ENCODE peak calls at places on chromosomes 2 and 18, in four cellular contexts. One of them, this sample, is unnamed.

GRCh38 chr2:209663149-209663548 is 108.5 kb upstream of the UNC80 start:
- DNase-seq in tibial nerve: no peak
- DNase-seq in colonic mucosa: no peak
- DNase-seq in HCT116: no peak
- DNase-seq in this sample: no peak

GRCh38 chr18:44036500-44036899 is 644.2 kb upstream of the SETBP1 start:
- DNase-seq in tibial nerve: peak; percentile 15
- DNase-seq in colonic mucosa: no peak
- DNase-seq in HCT116: no peak
- DNase-seq in this sample: no peak

GRCh38 chr18:8478166-8478967 is 130.9 kb upstream of the RAB12 start:
- DNase-seq in tibial nerve: no peak
- DNase-seq in colonic mucosa: peak; percentile 67
- DNase-seq in HCT116: peak; percentile 33
- DNase-seq in this sample: peak; percentile 38

GRCh38 chr18:48777026-48777736 is 173.6 kb downstream of the SMAD7 start:
- DNase-seq in tibial nerve: no peak
- DNase-seq in colonic mucosa: peak; percentile 59
- DNase-seq in HCT116: no peak
- DNase-seq in this sample: peak; percentile 38

GRCh38 chr2:214987261-214987660 is 151.2 kb downstream of the ABCA12 start:
- DNase-seq in tibial nerve: no peak
- DNase-seq in colonic mucosa: no peak
- DNase-seq in HCT116: no peak
- DNase-seq in this sample: no peak

GRCh38 chr2:101952551-101952950 is 39.2 kb upstream of the IL1R2 start:
- DNase-seq in tibial nerve: no peak
- DNase-seq in colonic mucosa: no peak
- DNase-seq in HCT116: no peak
- DNase-seq in this sample: no peak

GRCh38 chr2:100036793-100037192 is 105.6 kb downstream of the AFF3 start:
- DNase-seq in tibial nerve: no peak
- DNase-seq in colonic mucosa: no peak
- DNase-seq in HCT116: no peak
- DNase-seq in this sample: no peak

GRCh38 chr2:229701716-229702115 is 12.6 kb downstream of the DNER start:
- DNase-seq in tibial nerve: no peak
- DNase-seq in colonic mucosa: no peak
- DNase-seq in HCT116: no peak
- DNase-seq in this sample: no peak

GRCh38 chr2:240523451-240524281 is 34.1 kb downstream of the ANKMY1 start:
- DNase-seq in tibial nerve: no peak
- DNase-seq in colonic mucosa: no peak
- DNase-seq in HCT116: no peak
- DNase-seq in this sample: no peak

GRCh38 chr2:65130440-65131175 is 702 bp upstream of the RAB1A start:
- DNase-seq in tibial nerve: no peak
- DNase-seq in colonic mucosa: no peak
- DNase-seq in HCT116: no peak
- DNase-seq in this sample: no peak
- TF ChIP-seq CTCF in tibial nerve: no peak
- TF ChIP-seq CTCF in colonic mucosa: no peak
- TF ChIP-seq CTCF in HCT116: no peak
- TF ChIP-seq CTCF in this sample: peak; percentile 48

GRCh38 chr2:6822394-6822793 is 43.3 kb downstream of the CMPK2 start:
- DNase-seq in tibial nerve: no peak
- DNase-seq in colonic mucosa: no peak
- DNase-seq in HCT116: no peak
- DNase-seq in this sample: no peak
- H3K4me1 ChIP-seq in tibial nerve: peaks cover 4% of the 10 kb centered on the region
- H3K4me1 ChIP-seq in colonic mucosa: no peaks in the 10 kb centered on the region
- H3K4me1 ChIP-seq in HCT116: peaks cover 8% of the 10 kb centered on the region
- H3K4me1 ChIP-seq in this sample: no peaks in the 10 kb centered on the region

GRCh38 chr2:188282907-188283306 is 8.8 kb upstream of the GULP1 start:
- DNase-seq in tibial nerve: no peak
- DNase-seq in colonic mucosa: no peak
- DNase-seq in HCT116: no peak
- DNase-seq in this sample: no peak

GRCh38 chr2:188285049-188285448 is 6.6 kb upstream of the GULP1 start:
- DNase-seq in tibial nerve: no peak
- DNase-seq in colonic mucosa: no peak
- DNase-seq in HCT116: no peak
- DNase-seq in this sample: no peak

GRCh38 chr2:188280811-188281222 is 10.9 kb upstream of the GULP1 start:
- DNase-seq in tibial nerve: no peak
- DNase-seq in colonic mucosa: no peak
- DNase-seq in HCT116: no peak
- DNase-seq in this sample: no peak

GRCh38 chr2:188291142-188291616 is 495 bp upstream of the GULP1 start:
- DNase-seq in tibial nerve: no peak
- DNase-seq in colonic mucosa: no peak
- DNase-seq in HCT116: no peak
- DNase-seq in this sample: no peak

DNA sequence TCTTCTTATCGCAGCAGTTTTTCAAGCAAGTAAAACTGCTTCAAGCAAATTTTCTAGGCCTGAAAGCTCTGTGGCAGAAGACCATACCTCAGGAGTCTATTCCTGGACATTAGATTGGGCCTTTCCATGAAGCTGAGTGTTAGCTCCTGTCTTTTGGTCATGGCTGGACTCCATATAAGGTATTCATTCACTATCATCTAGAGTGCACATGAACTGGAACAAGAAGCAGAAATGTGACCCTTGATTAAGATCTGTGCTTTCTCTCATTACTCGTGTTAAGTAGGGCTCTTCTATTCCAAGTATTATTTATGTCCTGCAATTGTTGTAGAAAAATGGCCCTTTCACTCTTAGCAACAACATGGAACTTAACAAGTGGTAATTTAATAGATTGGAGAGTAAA is 5.9 kb upstream of the GULP1 start:
- DNase-seq in tibial nerve: no peak
- DNase-seq in colonic mucosa: no peak
- DNase-seq in HCT116: no peak
- DNase-seq in this sample: no peak
- TF ChIP-seq CTCF in tibial nerve: no peak
- TF ChIP-seq CTCF in colonic mucosa: no peak
- TF ChIP-seq CTCF in HCT116: no peak
- TF ChIP-seq CTCF in this sample: no peak

DNA sequence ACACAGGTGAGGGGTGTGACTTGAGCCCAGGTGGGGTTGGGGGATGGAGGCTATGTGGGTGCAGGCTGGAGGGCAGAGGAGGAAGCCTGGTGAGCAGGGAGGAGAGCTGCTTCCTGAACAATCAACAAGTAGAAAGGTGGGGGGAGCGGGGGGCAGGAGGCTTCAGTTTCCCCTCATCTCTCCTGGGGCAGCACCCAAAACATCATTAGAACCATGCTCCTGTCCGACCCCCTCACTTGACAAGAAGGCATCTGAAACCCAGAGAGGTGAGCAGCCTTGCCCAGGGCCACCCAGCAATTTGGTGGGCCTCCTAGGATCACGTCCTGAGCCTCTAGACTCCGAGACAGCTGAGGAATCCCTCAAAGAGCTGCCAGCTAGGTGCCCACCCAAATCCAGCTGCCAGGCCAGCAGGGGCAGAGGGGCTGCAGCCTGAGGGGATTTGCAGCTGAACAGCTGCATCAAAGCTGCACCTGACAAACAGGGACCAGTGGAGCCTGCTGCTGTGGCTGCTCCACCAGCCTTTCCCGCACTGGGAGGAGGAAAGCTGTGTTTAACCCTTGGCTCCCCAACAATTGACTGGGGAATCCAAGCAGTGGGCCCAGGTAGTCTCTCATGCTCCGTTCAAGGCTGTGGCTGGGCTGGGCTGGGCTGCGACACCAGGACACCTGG is 8.4 kb downstream of the ADRA2B start:
- DNase-seq in tibial nerve: no peak
- DNase-seq in colonic mucosa: no peak
- DNase-seq in HCT116: no peak
- DNase-seq in this sample: no peak
- H3K4me1 ChIP-seq in tibial nerve: no peaks in the 10 kb centered on the region
- H3K4me1 ChIP-seq in colonic mucosa: no peaks in the 10 kb centered on the region
- H3K4me1 ChIP-seq in HCT116: no peaks in the 10 kb centered on the region
- H3K4me1 ChIP-seq in this sample: no peaks in the 10 kb centered on the region

GRCh38 chr2:39730685-39731302 is 48.3 kb downstream of the THUMPD2 start:
- DNase-seq in tibial nerve: no peak
- DNase-seq in colonic mucosa: no peak
- DNase-seq in HCT116: peak; percentile 10
- DNase-seq in this sample: no peak
- TF ChIP-seq CTCF in tibial nerve: no peak
- TF ChIP-seq CTCF in colonic mucosa: peak; percentile 36
- TF ChIP-seq CTCF in HCT116: peak; percentile 62
- TF ChIP-seq CTCF in this sample: no peak

GRCh38 chr2:147989809-147990403 is 30.6 kb downstream of the ORC4 start:
- DNase-seq in tibial nerve: no peak
- DNase-seq in colonic mucosa: no peak
- DNase-seq in HCT116: peak; percentile 18
- DNase-seq in this sample: no peak

DNA sequence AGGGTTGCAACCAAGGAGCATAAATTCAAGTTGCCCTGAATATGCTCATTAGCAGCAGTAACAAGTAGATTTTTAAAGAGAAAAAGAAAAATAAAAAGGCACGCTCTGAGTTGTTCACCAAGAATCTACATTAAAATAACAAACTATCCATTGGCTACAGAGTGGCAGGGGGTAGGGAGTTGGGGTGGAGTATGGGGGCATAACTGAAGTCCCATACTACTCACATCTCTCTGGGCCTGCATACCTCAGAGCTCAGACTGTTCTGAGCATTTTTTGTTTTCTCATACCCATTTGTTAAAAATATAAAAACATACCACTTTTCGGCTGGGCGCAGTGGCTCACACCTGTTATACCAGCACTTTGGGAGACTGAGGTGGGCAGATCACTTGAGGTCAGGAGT is 31.4 kb downstream of the ORC4 start:
- DNase-seq in tibial nerve: no peak
- DNase-seq in colonic mucosa: no peak
- DNase-seq in HCT116: no peak
- DNase-seq in this sample: no peak
- H3K4me1 ChIP-seq in tibial nerve: no peaks in the 10 kb centered on the region
- H3K4me1 ChIP-seq in colonic mucosa: no peaks in the 10 kb centered on the region
- H3K4me1 ChIP-seq in HCT116: no peaks in the 10 kb centered on the region
- H3K4me1 ChIP-seq in this sample: no peaks in the 10 kb centered on the region

DNA sequence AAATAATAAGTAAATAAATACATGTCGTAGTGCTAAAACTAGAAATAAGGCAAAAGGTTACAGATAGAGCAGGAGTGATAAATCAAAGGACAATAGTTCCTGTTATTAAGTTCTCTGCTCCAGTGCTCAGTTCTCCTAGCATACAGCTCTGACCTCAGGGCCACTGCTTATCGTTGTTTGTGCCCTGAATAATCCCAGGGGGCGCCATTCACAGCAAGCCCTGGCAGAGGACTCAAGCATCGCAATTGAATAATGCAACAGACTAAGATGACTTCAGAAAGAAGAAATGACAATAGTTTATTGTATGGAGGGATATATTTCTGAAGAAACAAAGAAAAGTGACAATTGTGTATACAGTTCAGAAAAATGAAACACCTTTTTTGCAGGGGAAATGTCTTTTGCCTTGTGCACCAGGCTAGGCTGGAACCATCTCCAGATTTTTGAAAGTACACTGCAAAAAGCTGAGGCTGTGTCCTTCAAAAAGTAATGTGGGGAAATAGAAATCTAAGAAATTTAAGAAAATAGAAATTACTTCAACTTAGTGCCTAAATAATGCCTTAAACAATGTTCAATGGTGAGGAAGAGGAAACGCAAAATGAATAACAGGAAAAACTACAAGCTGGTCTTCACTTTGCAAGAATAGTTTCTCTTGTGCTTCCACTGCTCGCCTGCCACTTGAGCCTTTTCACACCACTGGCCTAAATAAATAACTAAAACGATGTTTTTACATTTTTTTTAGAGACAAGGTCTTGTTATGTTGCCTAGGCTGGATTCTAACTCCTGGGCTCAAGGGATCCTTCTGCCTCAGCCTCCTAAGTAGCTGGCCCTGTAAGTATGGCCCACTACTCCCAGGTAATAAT is 19.0 kb upstream of the CCNYL1 start:
- DNase-seq in tibial nerve: no peak
- DNase-seq in colonic mucosa: peak; percentile 57
- DNase-seq in HCT116: peak; percentile 46
- DNase-seq in this sample: peak; percentile 18
- TF ChIP-seq CTCF in tibial nerve: peak; percentile 20
- TF ChIP-seq CTCF in colonic mucosa: peak; percentile 38
- TF ChIP-seq CTCF in HCT116: peak; percentile 75
- TF ChIP-seq CTCF in this sample: no peak

This sample was measured in uterus.